ENCODE peak calls at places on chromosomes 4 and X, in ten cellular contexts. One of them, this sample, is unnamed.
A peak's percentile ranks its signal among the peaks of the same experiment; 100 is the strongest.

GRCh38 chrX:38028300-38028699 is 21.9 kb downstream of the SYTL5 start:
- DNase-seq in GM23338: no peak
- DNase-seq in astrocyte: no peak
- DNase-seq in left lung: no peak
- DNase-seq in CD8-positive, alpha-beta memory T cell: no peak
- DNase-seq in ascending aorta: no peak
- DNase-seq in IMR-90: no peak
- DNase-seq in testis: no peak
- DNase-seq in cardiac muscle cell: no peak
- DNase-seq in prostate gland: no peak
- DNase-seq in this sample: no peak

GRCh38 chr4:129968778-129969177 is 872.8 kb downstream of the C4orf33 start:
- DNase-seq in prostate gland: no peak
- DNase-seq in ascending aorta: no peak
- DNase-seq in astrocyte: no peak
- DNase-seq in left lung: no peak
- DNase-seq in IMR-90: no peak
- DNase-seq in CD8-positive, alpha-beta memory T cell: no peak
- DNase-seq in testis: no peak
- DNase-seq in GM23338: no peak
- DNase-seq in cardiac muscle cell: no peak
- DNase-seq in this sample: no peak

GRCh38 chrX:40291553-40291952 is 193.8 kb upstream of the BCOR start:
- DNase-seq in CD8-positive, alpha-beta memory T cell: no peak
- DNase-seq in IMR-90: no peak
- DNase-seq in cardiac muscle cell: no peak
- DNase-seq in prostate gland: no peak
- DNase-seq in testis: no peak
- DNase-seq in GM23338: no peak
- DNase-seq in astrocyte: no peak
- DNase-seq in ascending aorta: no peak
- DNase-seq in left lung: no peak
- DNase-seq in this sample: no peak

GRCh38 chr4:189022441-189023035 is 883.3 kb downstream of the TRIML1 start:
- DNase-seq in astrocyte: peak; percentile 8
- DNase-seq in left lung: no peak
- DNase-seq in GM23338: no peak
- DNase-seq in prostate gland: no peak
- DNase-seq in IMR-90: peak; percentile 76
- DNase-seq in ascending aorta: no peak
- DNase-seq in CD8-positive, alpha-beta memory T cell: no peak
- DNase-seq in cardiac muscle cell: no peak
- DNase-seq in testis: no peak
- DNase-seq in this sample: no peak

GRCh38 chrX:109927663-109928273 is 75.1 kb upstream of the TMEM164 start:
- DNase-seq in CD8-positive, alpha-beta memory T cell: no peak
- DNase-seq in prostate gland: no peak
- DNase-seq in astrocyte: no peak
- DNase-seq in left lung: no peak
- DNase-seq in GM23338: no peak
- DNase-seq in IMR-90: no peak
- DNase-seq in cardiac muscle cell: no peak
- DNase-seq in ascending aorta: no peak
- DNase-seq in testis: no peak
- DNase-seq in this sample: no peak

GRCh38 chrX:78838709-78839108 is 91.2 kb downstream of the LPAR4 start:
- DNase-seq in astrocyte: no peak
- DNase-seq in testis: no peak
- DNase-seq in cardiac muscle cell: no peak
- DNase-seq in IMR-90: no peak
- DNase-seq in CD8-positive, alpha-beta memory T cell: no peak
- DNase-seq in ascending aorta: no peak
- DNase-seq in prostate gland: no peak
- DNase-seq in left lung: no peak
- DNase-seq in GM23338: no peak
- DNase-seq in this sample: no peak

GRCh38 chr4:3529363-3529762 is 2.9 kb downstream of the LRPAP1 start:
- DNase-seq in CD8-positive, alpha-beta memory T cell: no peak
- DNase-seq in ascending aorta: no peak
- DNase-seq in cardiac muscle cell: peak; percentile 29
- DNase-seq in IMR-90: no peak
- DNase-seq in testis: no peak
- DNase-seq in left lung: peak; percentile 83
- DNase-seq in prostate gland: no peak
- DNase-seq in GM23338: no peak
- DNase-seq in astrocyte: no peak
- DNase-seq in this sample: no peak

GRCh38 chr4:172985552-172985951 is 183.1 kb upstream of the GALNT7 start:
- DNase-seq in astrocyte: peak; percentile 85
- DNase-seq in cardiac muscle cell: no peak
- DNase-seq in CD8-positive, alpha-beta memory T cell: no peak
- DNase-seq in testis: no peak
- DNase-seq in left lung: no peak
- DNase-seq in ascending aorta: no peak
- DNase-seq in prostate gland: no peak
- DNase-seq in IMR-90: no peak
- DNase-seq in GM23338: no peak
- DNase-seq in this sample: no peak

DNA sequence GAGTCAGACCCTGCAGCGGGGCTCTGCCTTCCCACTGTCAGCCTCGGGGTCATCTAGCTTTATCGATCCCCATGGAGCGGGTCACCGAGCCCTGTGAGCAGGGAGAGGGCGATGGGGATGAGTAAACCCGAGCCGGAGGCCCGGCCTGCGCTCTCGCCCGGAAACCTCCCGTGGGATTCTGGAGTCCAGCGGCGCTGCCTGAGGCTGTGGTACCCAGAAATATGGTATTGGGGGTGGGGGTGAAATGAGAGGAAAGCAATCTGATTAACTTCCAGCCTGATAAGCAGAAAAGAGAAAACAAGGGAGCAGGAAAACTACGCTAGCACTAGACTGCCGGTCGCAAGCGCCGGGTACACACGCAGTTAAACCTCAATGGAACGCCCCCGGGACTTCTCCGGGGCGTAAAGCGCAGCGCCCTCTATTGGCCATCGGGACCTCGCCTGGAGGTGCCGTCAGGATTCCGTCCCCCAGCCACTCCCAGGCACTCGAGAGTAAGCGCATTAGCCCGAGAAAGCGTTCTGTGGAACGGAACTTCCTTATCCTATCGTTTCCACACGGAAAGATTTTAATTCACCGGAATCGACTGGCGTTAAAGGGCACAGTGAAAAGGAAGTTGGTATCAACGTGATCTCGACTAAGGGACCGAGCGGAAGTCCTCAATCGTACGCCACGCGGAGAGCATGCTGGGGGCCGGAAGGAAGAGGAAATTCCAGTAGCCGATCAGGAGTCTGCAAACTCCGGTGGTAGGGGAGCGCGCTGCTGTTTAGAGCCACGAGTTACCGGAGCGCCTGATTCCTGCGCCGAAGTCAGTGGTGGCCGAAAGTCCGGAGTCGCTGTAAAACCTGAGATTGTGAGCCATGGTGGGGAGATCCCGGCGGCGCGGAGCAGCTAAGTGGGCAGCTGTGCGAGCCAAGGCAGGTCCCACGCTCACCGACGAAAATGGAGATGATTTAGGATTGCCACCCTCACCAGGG is at the start of gene UTP3:
- DNase-seq in CD8-positive, alpha-beta memory T cell: peak; percentile 92
- DNase-seq in testis: peak; percentile 97
- DNase-seq in cardiac muscle cell: peak; percentile 99
- DNase-seq in GM23338: peak; percentile 98
- DNase-seq in astrocyte: peak; percentile 99
- DNase-seq in ascending aorta: peak; percentile 72
- DNase-seq in IMR-90: peak; percentile 99
- DNase-seq in prostate gland: peak; percentile 95
- DNase-seq in left lung: peak; percentile 95
- DNase-seq in this sample: peak; percentile 94
- H3K4me1 ChIP-seq in CD8-positive, alpha-beta memory T cell: peaks cover 17% of the 10 kb centered on the region
- H3K4me1 ChIP-seq in testis: peaks cover 11% of the 10 kb centered on the region
- H3K4me1 ChIP-seq in cardiac muscle cell: peaks cover 13% of the 10 kb centered on the region
- H3K4me1 ChIP-seq in GM23338: peaks cover 13% of the 10 kb centered on the region
- H3K4me1 ChIP-seq in astrocyte: peaks cover 22% of the 10 kb centered on the region
- H3K4me1 ChIP-seq in ascending aorta: no peaks in the 10 kb centered on the region
- H3K4me1 ChIP-seq in IMR-90: peaks cover 3% of the 10 kb centered on the region
- H3K4me1 ChIP-seq in prostate gland: peaks cover 6% of the 10 kb centered on the region
- H3K4me1 ChIP-seq in left lung: peaks cover 10% of the 10 kb centered on the region
- H3K4me1 ChIP-seq in this sample: peaks cover 37% of the 10 kb centered on the region

DNA sequence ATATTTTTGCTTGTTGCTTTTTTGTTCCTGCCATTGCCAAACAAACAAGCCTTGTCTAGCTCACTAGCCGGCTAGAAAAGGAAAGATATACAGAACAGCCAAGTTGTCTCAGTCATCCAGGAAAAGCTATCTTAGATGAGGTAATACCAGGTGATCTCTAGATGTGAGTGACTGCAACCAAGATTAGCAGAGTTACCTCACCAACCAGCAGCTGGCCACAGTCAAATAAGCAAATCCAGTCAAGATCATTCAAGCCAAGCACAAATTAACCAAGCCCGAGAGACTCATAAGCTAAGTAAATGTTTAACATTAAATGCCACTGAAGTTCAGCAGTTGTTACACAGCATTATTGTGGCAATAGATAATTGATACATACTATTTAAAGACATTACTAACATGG is 108.6 kb downstream of the CENPC start:
- DNase-seq in prostate gland: no peak
- DNase-seq in astrocyte: peak; percentile 26
- DNase-seq in testis: no peak
- DNase-seq in cardiac muscle cell: peak; percentile 21
- DNase-seq in GM23338: no peak
- DNase-seq in IMR-90: peak; percentile 27
- DNase-seq in ascending aorta: no peak
- DNase-seq in CD8-positive, alpha-beta memory T cell: no peak
- DNase-seq in left lung: no peak
- DNase-seq in this sample: no peak
- H3K27ac ChIP-seq in prostate gland: no peak overlapping the region
- H3K27ac ChIP-seq in astrocyte: no peak overlapping the region
- H3K27ac ChIP-seq in testis: no peak overlapping the region
- H3K27ac ChIP-seq in cardiac muscle cell: no peak overlapping the region
- H3K27ac ChIP-seq in GM23338: no peak overlapping the region
- H3K27ac ChIP-seq in IMR-90: no peak overlapping the region
- H3K27ac ChIP-seq in ascending aorta: no peak overlapping the region
- H3K27ac ChIP-seq in CD8-positive, alpha-beta memory T cell: no peak overlapping the region
- H3K27ac ChIP-seq in left lung: no peak overlapping the region
- H3K27ac ChIP-seq in this sample: no peak overlapping the region

DNA sequence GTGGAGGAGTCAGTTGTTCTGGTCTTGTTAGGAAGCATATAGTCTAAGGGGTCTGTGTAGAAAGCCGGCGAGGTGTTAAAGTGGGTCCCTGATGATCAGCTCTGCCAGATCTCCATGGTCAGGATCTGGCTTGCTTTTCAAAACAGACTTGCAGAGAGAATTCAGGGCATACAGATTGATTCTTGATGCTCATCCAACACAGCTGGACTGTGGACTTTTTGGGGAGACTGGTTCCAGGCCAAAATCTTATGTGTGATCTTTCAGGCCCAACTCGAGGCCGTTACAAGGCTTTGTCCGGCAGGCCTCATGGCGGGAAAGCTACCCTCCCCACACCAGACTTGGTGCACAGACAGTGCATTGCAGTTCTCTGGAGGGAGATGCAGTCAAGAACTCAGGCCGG is 83.0 kb upstream of the BOD1L1 start:
- DNase-seq in prostate gland: no peak
- DNase-seq in CD8-positive, alpha-beta memory T cell: no peak
- DNase-seq in GM23338: no peak
- DNase-seq in testis: no peak
- DNase-seq in cardiac muscle cell: no peak
- DNase-seq in astrocyte: no peak
- DNase-seq in ascending aorta: no peak
- DNase-seq in IMR-90: no peak
- DNase-seq in left lung: no peak
- DNase-seq in this sample: no peak
- H3K36me3 ChIP-seq in prostate gland: no peaks in the 10 kb centered on the region
- H3K36me3 ChIP-seq in CD8-positive, alpha-beta memory T cell: no peaks in the 10 kb centered on the region
- H3K36me3 ChIP-seq in GM23338: no peaks in the 10 kb centered on the region
- H3K36me3 ChIP-seq in testis: no peaks in the 10 kb centered on the region
- H3K36me3 ChIP-seq in cardiac muscle cell: no peaks in the 10 kb centered on the region
- H3K36me3 ChIP-seq in astrocyte: no peaks in the 10 kb centered on the region
- H3K36me3 ChIP-seq in ascending aorta: no peaks in the 10 kb centered on the region
- H3K36me3 ChIP-seq in IMR-90: no peaks in the 10 kb centered on the region
- H3K36me3 ChIP-seq in left lung: no peaks in the 10 kb centered on the region
- H3K36me3 ChIP-seq in this sample: no peaks in the 10 kb centered on the region

DNA sequence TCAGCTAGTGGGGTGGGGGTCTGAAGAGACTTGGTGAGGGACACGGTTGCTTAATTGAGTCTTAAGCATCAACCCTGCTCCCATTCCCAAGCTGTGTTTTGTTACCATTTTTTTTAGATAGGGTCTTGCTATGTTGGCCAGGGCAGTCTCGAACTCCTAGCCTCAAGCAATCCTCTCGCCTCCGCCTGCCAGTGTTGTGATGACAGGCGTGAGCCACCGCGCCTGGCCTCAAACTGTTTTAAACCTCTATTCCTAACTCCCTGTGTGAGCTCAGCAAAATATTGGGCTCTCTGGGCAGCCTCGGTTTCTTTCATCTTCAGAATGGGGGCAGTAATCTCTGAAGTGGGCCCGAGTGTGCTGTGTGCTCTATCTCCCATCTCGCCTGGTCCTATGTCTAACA is 26.3 kb upstream of the BCORL1 start:
- DNase-seq in prostate gland: no peak
- DNase-seq in ascending aorta: no peak
- DNase-seq in GM23338: no peak
- DNase-seq in IMR-90: no peak
- DNase-seq in left lung: no peak
- DNase-seq in astrocyte: no peak
- DNase-seq in CD8-positive, alpha-beta memory T cell: no peak
- DNase-seq in cardiac muscle cell: no peak
- DNase-seq in testis: no peak
- DNase-seq in this sample: no peak
- H3K4me1 ChIP-seq in prostate gland: no peaks in the 10 kb centered on the region
- H3K4me1 ChIP-seq in ascending aorta: no peaks in the 10 kb centered on the region
- H3K4me1 ChIP-seq in GM23338: peaks cover 16% of the 10 kb centered on the region
- H3K4me1 ChIP-seq in IMR-90: peaks cover 6% of the 10 kb centered on the region
- H3K4me1 ChIP-seq in left lung: no peaks in the 10 kb centered on the region
- H3K4me1 ChIP-seq in astrocyte: peaks cover 3% of the 10 kb centered on the region
- H3K4me1 ChIP-seq in CD8-positive, alpha-beta memory T cell: peaks cover 15% of the 10 kb centered on the region
- H3K4me1 ChIP-seq in cardiac muscle cell: peaks cover 3% of the 10 kb centered on the region
- H3K4me1 ChIP-seq in testis: peaks cover 3% of the 10 kb centered on the region
- H3K4me1 ChIP-seq in this sample: peaks cover 16% of the 10 kb centered on the region

DNA sequence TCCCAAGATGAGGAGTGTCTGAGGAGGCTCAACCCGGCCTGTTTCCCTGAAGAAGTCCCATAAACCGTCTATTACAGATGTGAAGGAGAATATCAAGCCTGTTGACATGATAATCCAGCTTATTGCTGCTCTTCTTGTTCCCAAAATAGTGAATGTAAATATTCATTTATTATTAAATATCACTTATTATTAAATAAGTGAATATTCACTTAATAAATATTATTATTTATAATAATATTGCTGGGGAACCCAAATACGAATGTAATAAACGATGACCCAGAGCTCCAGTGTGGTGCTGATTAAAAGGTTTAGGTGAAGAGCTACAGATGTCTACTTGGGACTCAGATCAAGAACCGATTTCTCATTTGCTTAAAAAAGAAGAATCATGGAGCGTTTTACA is 23.8 kb upstream of the SORBS2 start:
- DNase-seq in ascending aorta: no peak
- DNase-seq in CD8-positive, alpha-beta memory T cell: no peak
- DNase-seq in left lung: no peak
- DNase-seq in cardiac muscle cell: no peak
- DNase-seq in IMR-90: no peak
- DNase-seq in prostate gland: no peak
- DNase-seq in GM23338: no peak
- DNase-seq in testis: no peak
- DNase-seq in astrocyte: no peak
- DNase-seq in this sample: no peak
- H3K27ac ChIP-seq in ascending aorta: no peak overlapping the region
- H3K27ac ChIP-seq in CD8-positive, alpha-beta memory T cell: no peak overlapping the region
- H3K27ac ChIP-seq in left lung: no peak overlapping the region
- H3K27ac ChIP-seq in cardiac muscle cell: peak overlapping the region; percentile 81
- H3K27ac ChIP-seq in IMR-90: no peak overlapping the region
- H3K27ac ChIP-seq in prostate gland: no peak overlapping the region
- H3K27ac ChIP-seq in GM23338: peak overlapping the region; percentile 99
- H3K27ac ChIP-seq in testis: no peak overlapping the region
- H3K27ac ChIP-seq in astrocyte: no peak overlapping the region
- H3K27ac ChIP-seq in this sample: no peak overlapping the region